ENCODE peak calls at places on chromosomes 13 and 19, in six cellular contexts. K is suprapubic skin, C is upper lobe of left lung, F is sigmoid colon, Y is ovary, T is A549. J is an unnamed sample.

GRCh38 chr13:44566601-44567000 is 9.5 kb downstream of the TSC22D1 start:
- DNase-seq in Y (no peak), F (no peak), T (no peak), C (no peak), K (no peak), J (no peak)

GRCh38 chr13:33208290-33208990 is 77.1 kb downstream of the STARD13 start:
- DNase-seq in T (no peak), Y (no peak), F (no peak), C (no peak), K (no peak), J (no peak)

GRCh38 chr13:97975851-97976550 is 22.5 kb downstream of the IPO5 start:
- DNase-seq in C (peak), Y (peak), K (peak), T (peak), F (peak), J (peak)

GRCh38 chr19:10431943-10432735 is 11.8 kb downstream of the PDE4A start:
- DNase-seq in K (peak), Y (no peak), C (peak), F (peak), T (no peak), J (peak)

GRCh38 chr19:18479964-18480723 is 41.7 kb downstream of the ELL start:
- DNase-seq in Y (peak), C (peak), F (peak), T (no peak), K (peak), J (no peak)

GRCh38 chr19:46610851-46611770 is 10.0 kb downstream of the CALM3 start:
- DNase-seq in F (peak), Y (no peak), K (no peak), T (no peak), C (no peak), J (no peak)

GRCh38 chr19:17562097-17562496 is 6.6 kb downstream of the COLGALT1 start:
- DNase-seq in F (no peak), K (no peak), T (no peak), C (no peak), Y (no peak), J (no peak)

GRCh38 chr13:48192536-48192935 is 40.5 kb upstream of the ITM2B start:
- DNase-seq in T (no peak), Y (no peak), F (no peak), K (no peak), C (no peak), J (no peak)

GRCh38 chr19:46840157-46840942 is 10.3 kb downstream of the AP2S1 start:
- DNase-seq in T (peak), Y (peak), C (peak), F (peak), K (no peak), J (peak)

GRCh38 chr19:18473003-18473705 is 35.2 kb upstream of the ISYNA1 start:
- DNase-seq in C (no peak), F (no peak), Y (no peak), K (no peak), T (no peak), J (no peak)

GRCh38 chr13:96527497-96527896 is 437.6 kb downstream of the HS6ST3 start:
- DNase-seq in F (no peak), T (no peak), Y (no peak), K (no peak), C (no peak), J (no peak)

GRCh38 chr13:74074723-74075122 is 59.5 kb downstream of the KLF12 start:
- DNase-seq in T (no peak), Y (no peak), C (no peak), K (no peak), F (no peak), J (no peak)

GRCh38 chr13:22837980-22838615 is 342.7 kb upstream of the SGCG start:
- DNase-seq in T (no peak), K (no peak), C (no peak), F (no peak), Y (no peak), J (no peak)

GRCh38 chr19:38134538-38135149 is 89.4 kb downstream of the DPF1 start:
- DNase-seq in Y (no peak), K (no peak), C (no peak), T (peak), F (no peak), J (peak)

GRCh38 chr13:106610511-106610910 is 42.6 kb upstream of the ARGLU1 start:
- DNase-seq in F (no peak), T (no peak), C (no peak), Y (no peak), K (no peak), J (no peak)

GRCh38 chr13:46866150-46866549 is 30.7 kb downstream of the HTR2A start:
- DNase-seq in F (peak), T (peak), C (peak), K (no peak), Y (no peak), J (peak)

GRCh38 chr19:12985049-12985776 is 10.1 kb upstream of the NFIX start:
- DNase-seq in Y (no peak), K (peak), T (no peak), F (peak), C (peak), J (peak)

GRCh38 chr13:31882794-31883193 is 143.5 kb downstream of the RXFP2 start:
- DNase-seq in K (no peak), C (no peak), Y (no peak), T (no peak), F (no peak), J (no peak)

GRCh38 chr13:112603641-112604220 is 15.8 kb upstream of the TUBGCP3 start:
- DNase-seq in C (no peak), T (no peak), F (no peak), K (no peak), Y (no peak), J (no peak)

GRCh38 chr19:35219008-35219407 is 9.5 kb downstream of the FAM187B start:
- DNase-seq in Y (no peak), C (no peak), F (no peak), T (no peak), K (no peak), J (no peak)
- TF ChIP-seq POLR2A in Y (no peak), C (no peak), F (no peak), T (no peak), K (no peak), J (no peak)

GRCh38 chr19:55389386-55390317 is 3.9 kb downstream of the RPL28 start:
- DNase-seq in C (no peak), Y (no peak), K (no peak), T (no peak), F (no peak), J (no peak)
- TF ChIP-seq POLR2A in C (no peak), Y (no peak), K (no peak), T (peak), F (no peak), J (peak)

GRCh38 chr19:36849701-36850645 is 703 bp upstream of the ZNF345 start:
- DNase-seq in T (peak), K (peak), F (peak), C (peak), Y (peak), J (peak)
- TF ChIP-seq POLR2A in T (no peak), K (no peak), F (peak), C (no peak), Y (peak), J (no peak)

DNA sequence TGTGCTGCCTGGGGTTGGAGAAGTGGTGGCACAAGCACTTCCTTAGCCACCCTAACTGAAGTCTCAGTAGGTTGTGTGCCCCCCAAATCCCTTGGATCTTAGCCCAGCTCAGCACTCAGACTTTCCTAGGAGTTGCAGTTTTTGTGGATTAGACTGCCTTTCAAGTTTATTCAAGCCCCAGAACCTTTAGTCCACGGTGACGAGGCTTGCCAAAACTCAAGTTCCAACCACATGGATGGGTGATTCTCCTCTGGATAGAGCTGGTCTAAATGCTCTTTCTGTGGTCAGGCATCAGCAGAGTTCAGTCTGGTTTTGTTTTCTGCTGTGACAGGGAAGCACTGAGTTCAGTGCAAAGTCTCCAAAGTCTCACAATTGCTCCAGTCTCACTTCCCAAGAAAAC is 2858.7 kb downstream of the PCDH9 start:
- DNase-seq in Y (no peak), T (no peak), C (no peak), F (no peak), K (no peak), J (no peak)
- TF ChIP-seq POLR2A in Y (no peak), T (no peak), C (no peak), F (no peak), K (no peak), J (no peak)

GRCh38 chr13:51760592-51760991 is 43.4 kb downstream of the DHRS12 start:
- DNase-seq in F (no peak), T (no peak), C (no peak), Y (no peak), K (no peak), J (no peak)

GRCh38 chr13:51759240-51759639 is 44.7 kb downstream of the DHRS12 start:
- DNase-seq in T (no peak), Y (no peak), K (no peak), C (no peak), F (no peak), J (no peak)

GRCh38 chr13:51764184-51765141 is 39.5 kb downstream of the DHRS12 start:
- DNase-seq in K (peak), Y (no peak), T (peak), F (peak), C (peak), J (no peak)

GRCh38 chr13:51763486-51763885 is 40.5 kb downstream of the DHRS12 start:
- DNase-seq in F (no peak), K (no peak), T (no peak), C (no peak), Y (no peak), J (no peak)

DNA sequence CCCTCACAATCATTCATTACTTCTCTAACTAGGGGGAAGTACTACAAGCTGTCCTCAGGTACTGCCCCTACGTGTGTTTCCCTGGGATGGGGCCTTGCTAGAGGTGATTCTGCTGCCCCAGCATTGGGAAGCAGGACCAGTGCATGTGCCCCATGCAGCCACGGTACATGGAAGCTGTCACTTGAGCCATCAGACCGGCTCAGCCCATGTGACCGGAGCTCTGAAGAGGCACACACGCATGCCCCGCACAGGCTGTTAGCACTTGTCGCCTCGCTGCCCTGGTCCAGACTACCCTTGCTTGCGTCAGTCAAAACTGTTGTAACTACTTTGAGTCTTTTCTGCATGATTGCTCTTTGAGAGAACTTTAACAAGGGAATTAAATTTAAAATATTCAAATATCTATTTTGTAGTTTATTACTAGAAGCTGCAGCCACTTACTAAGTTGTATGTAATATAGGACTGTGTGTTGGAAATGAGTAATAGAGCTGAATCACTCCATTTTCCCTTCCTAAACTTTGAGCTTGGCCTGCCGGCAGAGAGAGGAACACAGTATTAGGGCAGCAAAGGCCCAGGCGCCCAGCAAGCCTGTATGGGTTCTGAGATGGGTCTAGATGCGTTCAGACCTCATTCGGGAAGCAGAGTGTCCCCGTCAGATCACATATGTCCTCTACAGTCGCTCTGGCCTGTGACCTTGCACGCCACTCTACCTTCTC is 42.2 kb downstream of the DHRS12 start:
- DNase-seq in F (no peak), T (no peak), Y (no peak), K (no peak), C (no peak), J (no peak)
- TF ChIP-seq POLR2A in F (no peak), T (no peak), Y (no peak), K (no peak), C (no peak), J (no peak)

DNA sequence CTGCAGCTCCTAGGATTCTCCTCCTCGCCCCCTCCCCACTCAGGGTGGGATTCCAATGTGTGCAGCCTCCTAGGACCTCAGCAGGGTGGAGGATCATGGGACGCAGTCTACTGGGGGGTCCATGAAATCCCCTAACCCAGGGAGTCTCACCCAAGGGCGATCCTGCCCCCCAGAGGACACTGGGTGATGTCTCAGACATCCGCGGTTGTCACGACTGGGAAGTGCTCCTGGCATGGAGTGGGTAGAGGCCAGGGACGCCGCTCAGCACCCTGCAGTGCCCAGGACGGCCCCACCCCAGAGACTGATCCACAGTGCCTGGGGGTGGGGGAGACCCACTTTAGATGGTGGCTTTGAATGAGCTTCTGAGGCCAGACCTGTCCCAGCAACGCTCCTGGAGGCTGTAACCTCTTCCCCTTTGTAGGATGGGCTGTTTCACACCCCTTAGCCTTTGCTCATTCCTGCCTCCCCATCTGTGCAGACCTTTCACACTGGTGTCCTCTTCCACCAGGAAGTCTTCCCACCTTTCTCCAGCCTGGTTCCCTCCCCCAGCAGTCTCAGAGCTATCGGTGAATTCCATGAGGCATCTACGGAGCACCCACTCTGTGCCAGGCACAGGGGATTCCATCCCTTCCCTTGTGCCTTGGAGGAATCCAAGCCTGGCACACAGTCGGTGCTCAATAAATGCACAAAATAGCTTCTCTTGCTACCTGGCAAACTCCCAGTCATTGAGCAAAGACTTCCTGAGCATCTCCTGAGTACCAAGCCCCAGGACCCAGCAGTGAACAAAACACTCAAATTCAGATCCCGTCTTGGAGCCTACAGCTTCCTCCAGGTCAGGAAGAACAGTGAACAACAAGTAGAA is 10.5 kb downstream of the SMIM24 start:
- DNase-seq in F (no peak), K (no peak), C (no peak), T (no peak), Y (no peak), J (no peak)
- TF ChIP-seq POLR2A in F (no peak), K (no peak), C (no peak), T (no peak), Y (no peak), J (no peak)

DNA sequence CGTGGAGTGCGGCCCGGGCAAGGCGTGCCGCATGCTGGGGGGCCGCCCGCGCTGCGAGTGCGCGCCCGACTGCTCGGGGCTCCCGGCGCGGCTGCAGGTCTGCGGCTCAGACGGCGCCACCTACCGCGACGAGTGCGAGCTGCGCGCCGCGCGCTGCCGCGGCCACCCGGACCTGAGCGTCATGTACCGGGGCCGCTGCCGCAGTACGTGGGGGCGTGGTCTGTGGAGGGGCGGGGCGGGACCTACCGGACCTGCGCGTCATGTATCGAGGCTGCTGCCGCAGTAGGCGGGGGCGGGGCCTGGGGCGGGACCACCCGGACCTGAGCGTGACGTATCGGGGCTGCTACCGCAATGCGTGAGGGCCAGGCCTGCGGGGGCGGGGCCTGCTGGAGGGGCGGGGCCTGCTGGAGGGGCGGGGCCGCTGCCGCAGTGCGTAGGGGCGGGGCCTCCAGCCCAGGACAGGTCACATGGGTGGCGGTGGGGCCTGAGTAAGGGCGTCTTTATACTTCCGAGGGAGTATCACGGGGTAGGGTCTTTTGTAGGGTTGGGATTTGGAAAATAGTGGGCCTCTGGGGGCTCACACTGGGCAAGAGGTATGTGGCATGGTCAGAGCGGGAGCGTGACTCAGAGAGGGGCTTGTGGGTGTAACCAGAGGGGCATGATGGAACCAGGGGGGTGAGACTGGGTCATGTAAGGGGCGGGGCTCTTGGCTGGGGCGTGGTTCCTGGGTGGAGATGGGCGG is 4.3 kb downstream of the FSTL3 start:
- DNase-seq in C (peak), K (peak), Y (peak), F (peak), T (peak), J (peak)
- TF ChIP-seq POLR2A in C (peak), K (no peak), Y (peak), F (no peak), T (peak), J (peak)

J was measured in erythroblast.